ENCODE peak calls at places on chromosomes 13 and 19, in five cellular contexts. V, G, D, N and B are unnamed samples.

GRCh38 chr13:102870677-102871415 is 25.0 kb downstream of the ERCC5 start:
- DNase-seq in G (peak; percentile 44), V (peak; percentile 83), N (no peak), D (no peak), B (peak; percentile 76)

GRCh38 chr13:112839347-112840105 is 129.5 kb upstream of the MCF2L start:
- DNase-seq in V (peak; percentile 30), D (no peak), G (no peak), N (no peak), B (no peak)

GRCh38 chr19:14030997-14031718 is 404 bp upstream of the IL27RA start:
- DNase-seq in N (no peak), V (no peak), G (no peak), D (no peak), B (no peak)

GRCh38 chr19:3387645-3388589 is 21.5 kb downstream of the NFIC start:
- DNase-seq in N (peak; percentile 93), D (peak; percentile 85), V (peak; percentile 87), G (peak; percentile 88), B (peak; percentile 82)

GRCh38 chr13:114230117-114230516 is 4.6 kb upstream of the CDC16 start:
- DNase-seq in N (no peak), G (no peak), D (no peak), V (no peak), B (no peak)

GRCh38 chr13:102729560-102730275 is 34.9 kb upstream of the METTL21C start:
- DNase-seq in N (no peak), D (no peak), G (no peak), V (no peak), B (peak; percentile 60)

GRCh38 chr13:99290890-99291289 is 16.3 kb downstream of the GPR183 start:
- DNase-seq in G (no peak), D (no peak), N (no peak), V (no peak), B (no peak)

GRCh38 chr19:14369399-14370168 is 11.7 kb upstream of the ADGRE5 start:
- DNase-seq in V (no peak), N (no peak), G (peak; percentile 63), D (no peak), B (no peak)

GRCh38 chr19:39924389-39924788 is 10.0 kb downstream of the FCGBP start:
- DNase-seq in D (no peak), G (no peak), N (no peak), V (peak; percentile 49), B (no peak)

GRCh38 chr13:60109285-60109684 is 54.4 kb downstream of the DIAPH3 start:
- DNase-seq in G (no peak), N (no peak), V (no peak), D (no peak), B (no peak)

GRCh38 chr19:46654621-46655152 is 6.3 kb downstream of the DACT3 start:
- DNase-seq in N (no peak), D (no peak), V (no peak), G (peak; percentile 40), B (no peak)

GRCh38 chr19:18470153-18470552 is 32.2 kb upstream of the ISYNA1 start:
- DNase-seq in D (no peak), V (peak; percentile 74), G (no peak), N (no peak), B (no peak)

GRCh38 chr19:925912-926594 is at the start of gene ARID3A:
- DNase-seq in D (no peak), N (peak; percentile 65), G (no peak), V (peak; percentile 91), B (peak; percentile 76)

GRCh38 chr13:96426160-96426559 is 336.3 kb downstream of the HS6ST3 start:
- DNase-seq in G (no peak), N (no peak), V (no peak), D (no peak), B (no peak)

GRCh38 chr13:93771782-93772181 is 545.2 kb downstream of the GPC6 start:
- DNase-seq in V (no peak), G (no peak), N (no peak), D (no peak), B (no peak)

GRCh38 chr13:101309014-101309619 is 107.2 kb downstream of the NALCN start:
- DNase-seq in V (no peak), D (no peak), G (no peak), N (no peak), B (peak; percentile 40)

GRCh38 chr19:10817291-10818038 is 18.5 kb downstream of the TMED1 start:
- DNase-seq in D (peak; percentile 88), N (no peak), V (no peak), G (peak; percentile 51), B (no peak)

GRCh38 chr19:17419154-17419490 is 725 bp upstream of the MVB12A start:
- DNase-seq in V (no peak), N (no peak), D (no peak), G (no peak), B (no peak)

GRCh38 chr19:40398417-40399056 is 8.6 kb upstream of the HIPK4 start:
- DNase-seq in V (no peak), N (peak; percentile 84), D (no peak), G (no peak), B (peak; percentile 84)

GRCh38 chr19:47133021-47133471 is 2.4 kb downstream of the SAE1 start:
- DNase-seq in N (peak; percentile 21), V (no peak), D (no peak), G (no peak), B (no peak)

GRCh38 chr13:109249780-109250528 is 536.4 kb downstream of the IRS2 start:
- DNase-seq in V (no peak), G (no peak), D (no peak), N (no peak), B (no peak)

GRCh38 chr13:41978007-41978406 is 17.1 kb upstream of the VWA8 start:
- DNase-seq in N (no peak), D (no peak), V (no peak), G (no peak), B (no peak)

GRCh38 chr19:12774588-12775555 is at the start of gene HOOK2:
- DNase-seq in N (peak; percentile 97), V (peak; percentile 93), D (no peak), G (no peak), B (peak; percentile 90)

GRCh38 chr13:113967206-113967720 is 6.6 kb downstream of the C13orf46 start:
- DNase-seq in D (no peak), N (peak; percentile 46), V (no peak), G (no peak), B (no peak)

DNA sequence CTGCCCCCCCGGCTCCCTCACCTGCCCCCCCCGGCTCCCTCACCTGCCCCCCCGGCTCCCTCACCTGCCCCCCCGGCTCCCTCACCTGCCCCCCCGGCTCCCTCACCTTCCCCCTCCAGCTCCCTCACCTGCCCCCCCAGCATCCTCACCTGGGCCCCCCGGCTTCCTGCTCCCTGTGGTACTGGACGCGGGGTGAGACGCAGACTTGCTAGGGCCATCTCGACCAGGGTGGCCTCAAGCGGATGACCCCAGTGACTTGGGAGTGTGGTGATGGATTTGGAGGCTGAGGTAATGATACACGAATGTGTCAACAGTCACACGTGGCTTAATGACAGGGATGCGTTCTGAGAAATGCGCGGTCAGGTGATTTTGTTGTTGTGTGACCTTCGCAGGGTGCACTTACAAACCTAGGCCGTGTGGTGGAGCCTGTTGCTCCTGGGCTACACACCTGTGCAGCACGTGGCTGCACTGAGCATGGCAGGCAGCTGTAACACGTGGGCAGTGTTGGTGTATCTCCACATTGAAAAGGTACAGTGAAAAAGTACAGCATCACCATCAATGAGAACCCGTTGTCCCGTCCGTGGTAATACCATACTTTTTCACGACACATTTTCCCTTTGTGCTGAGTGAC is 197.8 kb downstream of the TEX29 start:
- DNase-seq in N (no peak), G (no peak), D (no peak), V (peak; percentile 32), B (no peak)
- TF ChIP-seq CTCF in N (no peak), G (no peak), D (no peak), V (no peak), B (no peak)

DNA sequence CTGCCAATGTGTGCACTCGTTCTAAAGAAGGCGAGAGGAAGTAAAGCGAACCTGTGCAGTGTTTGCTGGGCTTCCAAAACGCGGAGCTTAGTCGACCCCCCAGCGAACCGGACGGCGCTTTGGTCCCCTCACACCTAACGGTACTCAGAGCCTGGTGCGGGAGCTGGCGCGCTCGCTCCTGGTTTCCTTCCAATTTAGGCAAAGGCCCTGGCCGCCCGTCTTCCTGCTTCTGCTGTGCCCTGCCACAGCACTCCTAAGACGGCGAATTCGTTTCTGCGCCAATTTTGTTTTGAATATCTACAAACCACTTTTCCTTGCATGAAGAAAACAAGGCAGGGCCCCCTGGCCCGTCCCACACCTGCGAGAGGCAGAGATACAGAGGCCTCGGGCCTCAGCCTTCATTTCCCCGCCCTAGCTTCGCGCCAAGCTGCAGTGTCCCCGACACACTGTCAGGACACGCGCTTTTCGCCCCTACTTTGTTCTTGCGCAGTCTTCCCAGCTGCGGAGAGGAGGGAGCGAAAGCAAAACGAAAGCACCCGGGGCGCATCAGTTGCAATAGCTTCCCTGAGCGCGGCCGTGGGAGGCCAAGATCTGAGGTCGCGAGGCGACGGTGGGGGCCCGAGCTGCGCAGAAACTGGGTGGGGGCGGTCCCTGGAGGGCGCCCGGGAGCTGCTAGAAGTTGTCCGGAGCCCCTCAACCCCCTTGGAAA is 111.9 kb downstream of the KCNRG start:
- DNase-seq in V (peak; percentile 91), D (peak; percentile 64), G (peak; percentile 64), N (peak; percentile 85), B (no peak)
- H3K27ac ChIP-seq in V (peak overlapping the region; percentile 100), D (peak overlapping the region; percentile 100), G (peak overlapping the region; percentile 99), N (peak overlapping the region; percentile 96), B (peak overlapping the region; percentile 99)

GRCh38 chr13:27353653-27354052 is 70.8 kb upstream of the GTF3A start:
- DNase-seq in D (no peak), V (no peak), G (no peak), N (no peak), B (no peak)

GRCh38 chr13:27352698-27353097 is 71.7 kb upstream of the GTF3A start:
- DNase-seq in V (no peak), N (no peak), G (no peak), D (no peak), B (no peak)

GRCh38 chr13:27355894-27356293 is 68.5 kb upstream of the GTF3A start:
- DNase-seq in G (no peak), N (no peak), V (no peak), D (no peak), B (no peak)

GRCh38 chr13:27353166-27353583 is 71.2 kb upstream of the GTF3A start:
- DNase-seq in G (no peak), D (no peak), V (no peak), N (no peak), B (no peak)

DNA sequence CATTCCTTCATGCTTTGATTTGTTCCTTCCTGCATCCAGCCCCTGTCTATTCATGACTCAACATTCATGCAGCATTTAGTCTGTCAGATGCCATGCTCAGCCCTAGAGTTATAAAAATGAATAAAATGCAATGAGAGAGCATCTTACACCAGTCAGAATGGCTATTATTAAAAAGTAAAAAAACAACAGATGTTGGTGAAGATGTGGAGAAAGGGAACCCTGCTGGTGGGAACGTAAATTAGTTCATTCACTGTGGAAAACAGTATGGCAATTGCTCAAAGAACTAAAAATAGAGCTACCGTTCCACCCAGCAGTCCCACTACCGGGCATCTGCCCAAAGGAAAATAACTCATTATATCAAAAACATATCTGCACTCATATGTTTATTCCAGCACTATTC is 70.0 kb upstream of the GTF3A start:
- DNase-seq in N (no peak), V (no peak), G (no peak), D (no peak), B (no peak)
- TF ChIP-seq CTCF in N (peak; percentile 7), V (no peak), G (no peak), D (peak; percentile 30), B (no peak)

DNA sequence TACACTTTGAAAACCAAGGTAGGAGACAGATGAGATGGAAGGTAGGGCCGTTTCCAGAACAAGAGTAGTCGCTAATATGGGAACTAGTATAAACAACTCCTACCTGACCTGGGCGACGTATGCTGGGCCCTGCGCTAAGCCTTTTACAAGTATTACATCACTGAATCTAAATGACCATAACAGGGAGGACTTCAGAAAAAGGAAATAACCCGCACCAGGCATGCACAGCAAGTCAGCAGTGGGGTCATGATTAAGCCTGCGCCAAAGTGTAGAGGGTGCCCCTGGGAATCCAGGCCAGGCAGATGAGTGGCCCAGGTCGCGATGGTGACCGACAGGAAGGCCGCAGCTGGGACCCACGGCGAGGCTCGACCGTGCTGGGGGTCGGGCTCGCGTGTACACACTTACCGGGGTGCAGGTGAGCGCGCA is 597 bp downstream of the ATP13A1 start:
- DNase-seq in G (no peak), D (no peak), N (no peak), V (no peak), B (no peak)
- H3K27ac ChIP-seq in G (peak overlapping the region; percentile 95), D (peak overlapping the region; percentile 83), N (peak overlapping the region; percentile 89), V (peak overlapping the region; percentile 94), B (peak overlapping the region; percentile 93)